ENCODE peak calls at places on chromosomes 2 and 18, in ten cellular contexts. A is AG10803; J is cardiac fibroblast; B is coronary artery; L is upper lobe of right lung; R is body of pancreas; H is endothelial cell; D is thoracic aorta; M is dorsolateral prefrontal cortex; N is CD4-positive, alpha-beta T cell. G is an unnamed sample.

GRCh38 chr2:200369886-200370285 is 63.4 kb downstream of the SPATS2L start:
- DNase-seq in A (no peak), J (no peak), B (no peak), L (peak), R (no peak), H (no peak), D (no peak), M (no peak), N (no peak), G (no peak)

GRCh38 chr2:70719231-70719630 is 48.8 kb downstream of the ADD2 start:
- DNase-seq in A (no peak), J (no peak), B (no peak), L (no peak), R (no peak), H (no peak), D (no peak), M (no peak), N (no peak), G (no peak)

GRCh38 chr2:69243652-69244051 is 143.4 kb downstream of the GFPT1 start:
- DNase-seq in A (no peak), J (no peak), B (no peak), L (no peak), R (no peak), H (no peak), D (no peak), M (no peak), N (no peak), G (no peak)

GRCh38 chr2:190972846-190973245 is 41.1 kb downstream of the STAT1 start:
- DNase-seq in A (peak), J (peak), B (no peak), L (no peak), R (no peak), H (no peak), D (no peak), M (no peak), N (no peak), G (no peak)

GRCh38 chr18:36327352-36328316 is 30.1 kb downstream of the FHOD3 start:
- DNase-seq in A (no peak), J (no peak), B (peak), L (no peak), R (no peak), H (no peak), D (no peak), M (no peak), N (no peak), G (no peak)

GRCh38 chr2:99806758-99807157 is 316.9 kb upstream of the REV1 start:
- DNase-seq in A (peak), J (peak), B (no peak), L (no peak), R (no peak), H (no peak), D (no peak), M (no peak), N (no peak), G (no peak)

GRCh38 chr18:25299426-25299825 is 52.5 kb downstream of the ZNF521 start:
- DNase-seq in A (peak), J (peak), B (no peak), L (no peak), R (no peak), H (no peak), D (no peak), M (no peak), N (no peak), G (no peak)

GRCh38 chr2:23586691-23587090 is 201.7 kb downstream of the KLHL29 start:
- DNase-seq in A (no peak), J (no peak), B (no peak), L (peak), R (no peak), H (no peak), D (no peak), M (no peak), N (no peak), G (no peak)

GRCh38 chr2:146986161-146986560 is 858.7 kb upstream of the ACVR2A start:
- DNase-seq in A (peak), J (peak), B (no peak), L (no peak), R (no peak), H (no peak), D (no peak), M (no peak), N (no peak), G (no peak)

GRCh38 chr2:128306931-128307460 is 11.7 kb downstream of the HS6ST1 start:
- DNase-seq in A (no peak), J (no peak), B (no peak), L (peak), R (peak), H (no peak), D (no peak), M (no peak), N (no peak), G (peak)

GRCh38 chr18:70365361-70365760 is 76.5 kb downstream of the SOCS6 start:
- DNase-seq in A (no peak), J (peak), B (no peak), L (no peak), R (no peak), H (no peak), D (no peak), M (no peak), N (no peak), G (no peak)

GRCh38 chr2:173652731-173653426 is 298.2 kb downstream of the CDCA7 start:
- DNase-seq in A (peak), J (peak), B (no peak), L (no peak), R (peak), H (no peak), D (no peak), M (no peak), N (no peak), G (no peak)

GRCh38 chr2:23616630-23617029 is 231.7 kb downstream of the KLHL29 start:
- DNase-seq in A (no peak), J (no peak), B (no peak), L (peak), R (no peak), H (no peak), D (no peak), M (no peak), N (no peak), G (no peak)

GRCh38 chr2:233519787-233520611 is 46.6 kb downstream of the USP40 start:
- DNase-seq in A (no peak), J (no peak), B (no peak), L (no peak), R (no peak), H (no peak), D (no peak), M (no peak), N (no peak), G (no peak)

GRCh38 chr2:166519391-166519962 is 25.4 kb upstream of the SCN7A start:
- DNase-seq in A (no peak), J (no peak), B (no peak), L (peak), R (no peak), H (no peak), D (no peak), M (no peak), N (no peak), G (no peak)

GRCh38 chr2:201860541-201861154 is 54.3 kb downstream of the CDK15 start:
- DNase-seq in A (peak), J (peak), B (no peak), L (no peak), R (peak), H (peak), D (no peak), M (peak), N (peak), G (no peak)

GRCh38 chr2:95166065-95166763 is 605 bp downstream of the ZNF2 start:
- DNase-seq in A (no peak), J (no peak), B (no peak), L (no peak), R (no peak), H (no peak), D (no peak), M (no peak), N (no peak), G (no peak)

GRCh38 chr2:196249860-196250259 is 78.5 kb upstream of the STK17B start:
- DNase-seq in A (peak), J (no peak), B (no peak), L (no peak), R (no peak), H (no peak), D (no peak), M (no peak), N (no peak), G (no peak)

GRCh38 chr2:232563580-232563979 is 13.1 kb downstream of the EIF4E2 start:
- DNase-seq in A (peak), J (no peak), B (no peak), L (no peak), R (no peak), H (no peak), D (no peak), M (no peak), N (no peak), G (no peak)

GRCh38 chr2:182642328-182642727 is 73.7 kb upstream of the DNAJC10 start:
- DNase-seq in A (peak), J (peak), B (no peak), L (peak), R (peak), H (peak), D (peak), M (peak), N (peak), G (no peak)

GRCh38 chr2:1670636-1671035 is 73.7 kb downstream of the PXDN start:
- DNase-seq in A (no peak), J (no peak), B (no peak), L (no peak), R (no peak), H (no peak), D (no peak), M (no peak), N (no peak), G (no peak)

GRCh38 chr2:37652199-37652640 is 19.2 kb downstream of the CDC42EP3 start:
- DNase-seq in A (peak), J (peak), B (no peak), L (no peak), R (no peak), H (no peak), D (no peak), M (no peak), N (no peak), G (no peak)

GRCh38 chr2:27085062-27085669 is 1.4 kb upstream of the KHK start:
- DNase-seq in A (no peak), J (no peak), B (no peak), L (no peak), R (no peak), H (no peak), D (no peak), M (no peak), N (no peak), G (no peak)

GRCh38 chr2:27086722-27087446 is at the start of gene KHK:
- DNase-seq in A (no peak), J (peak), B (peak), L (peak), R (peak), H (peak), D (no peak), M (peak), N (no peak), G (peak)

GRCh38 chr2:27084297-27085061 is 2.1 kb upstream of the KHK start:
- DNase-seq in A (no peak), J (no peak), B (no peak), L (no peak), R (no peak), H (no peak), D (no peak), M (no peak), N (no peak), G (no peak)

GRCh38 chr2:27086090-27086721 is 366 bp upstream of the KHK start:
- DNase-seq in A (peak), J (peak), B (peak), L (peak), R (peak), H (peak), D (peak), M (peak), N (peak), G (peak)

DNA sequence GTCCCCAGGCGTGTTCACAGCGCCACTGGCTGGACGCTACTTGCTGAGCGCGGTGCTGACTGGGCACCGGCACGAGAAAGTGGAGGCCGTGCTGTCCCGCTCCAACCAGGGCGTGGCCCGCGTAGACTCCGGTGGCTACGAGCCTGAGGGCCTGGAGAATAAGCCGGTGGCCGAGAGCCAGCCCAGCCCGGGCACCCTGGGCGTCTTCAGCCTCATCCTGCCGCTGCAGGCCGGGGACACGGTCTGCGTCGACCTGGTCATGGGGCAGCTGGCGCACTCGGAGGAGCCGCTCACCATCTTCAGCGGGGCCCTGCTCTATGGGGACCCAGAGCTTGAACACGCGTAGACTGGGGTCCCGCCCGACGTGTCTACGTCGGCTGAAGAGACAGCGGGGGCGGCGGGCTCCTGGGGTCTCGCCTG is 892 bp upstream of the KHK start:
- DNase-seq in A (peak), J (peak), B (peak), L (peak), R (peak), H (peak), D (no peak), M (peak), N (no peak), G (no peak)
- TF ChIP-seq CTCF in A (peak), J (peak), B (no peak), L (peak), R (peak), H (no peak), D (no peak), M (peak), N (no peak), G (no peak)

DNA sequence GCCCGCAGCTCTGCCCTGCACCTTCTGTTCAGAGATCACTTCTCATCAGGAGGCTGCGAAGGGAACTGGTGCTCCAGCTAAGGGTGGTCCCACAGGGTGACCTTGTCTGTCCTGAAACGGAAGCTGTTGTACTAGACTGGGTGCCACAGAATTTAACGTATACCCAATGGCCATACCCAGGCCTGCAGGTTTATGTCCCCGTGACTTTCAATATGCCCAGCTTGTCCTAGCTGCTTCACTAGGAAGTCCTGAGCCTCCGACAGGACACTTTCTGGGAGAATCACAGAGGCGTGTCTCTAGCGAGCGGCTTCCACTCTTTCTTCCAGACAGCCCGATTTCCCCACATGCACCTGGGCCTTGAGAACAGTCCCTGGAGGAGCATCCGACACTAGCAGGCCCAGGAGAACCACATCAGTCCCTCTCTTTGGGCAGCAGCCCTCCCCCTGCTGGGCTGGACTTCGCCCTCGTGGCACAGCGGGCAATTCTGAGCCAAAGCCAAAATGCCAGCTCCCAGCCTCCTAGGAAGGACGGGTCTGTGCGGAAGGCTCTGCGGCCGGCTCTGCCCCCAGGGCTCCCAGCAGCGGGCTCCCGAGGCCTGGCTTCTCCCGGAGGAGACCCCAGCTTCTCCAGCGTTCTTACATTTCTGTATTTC is 91.9 kb upstream of the OTOS start:
- DNase-seq in A (no peak), J (no peak), B (no peak), L (no peak), R (peak), H (no peak), D (no peak), M (no peak), N (no peak), G (peak)
- TF ChIP-seq CTCF in A (no peak), J (no peak), B (no peak), L (no peak), R (no peak), H (no peak), D (no peak), M (no peak), N (no peak), G (no peak)

GRCh38 chr2:54331095-54331835 is 75.2 kb upstream of the TSPYL6 start:
- DNase-seq in A (no peak), J (no peak), B (no peak), L (no peak), R (no peak), H (no peak), D (no peak), M (no peak), N (no peak), G (no peak)

GRCh38 chr2:54325148-54325547 is 69.1 kb upstream of the TSPYL6 start:
- DNase-seq in A (no peak), J (no peak), B (no peak), L (no peak), R (no peak), H (no peak), D (no peak), M (no peak), N (no peak), G (no peak)

GRCh38 chr2:54330226-54331094 is 74.4 kb upstream of the TSPYL6 start:
- DNase-seq in A (peak), J (peak), B (peak), L (peak), R (peak), H (peak), D (peak), M (peak), N (peak), G (peak)

GRCh38 chr2:54332386-54332785 is 76.4 kb upstream of the TSPYL6 start:
- DNase-seq in A (peak), J (no peak), B (no peak), L (no peak), R (no peak), H (no peak), D (no peak), M (no peak), N (no peak), G (no peak)

DNA sequence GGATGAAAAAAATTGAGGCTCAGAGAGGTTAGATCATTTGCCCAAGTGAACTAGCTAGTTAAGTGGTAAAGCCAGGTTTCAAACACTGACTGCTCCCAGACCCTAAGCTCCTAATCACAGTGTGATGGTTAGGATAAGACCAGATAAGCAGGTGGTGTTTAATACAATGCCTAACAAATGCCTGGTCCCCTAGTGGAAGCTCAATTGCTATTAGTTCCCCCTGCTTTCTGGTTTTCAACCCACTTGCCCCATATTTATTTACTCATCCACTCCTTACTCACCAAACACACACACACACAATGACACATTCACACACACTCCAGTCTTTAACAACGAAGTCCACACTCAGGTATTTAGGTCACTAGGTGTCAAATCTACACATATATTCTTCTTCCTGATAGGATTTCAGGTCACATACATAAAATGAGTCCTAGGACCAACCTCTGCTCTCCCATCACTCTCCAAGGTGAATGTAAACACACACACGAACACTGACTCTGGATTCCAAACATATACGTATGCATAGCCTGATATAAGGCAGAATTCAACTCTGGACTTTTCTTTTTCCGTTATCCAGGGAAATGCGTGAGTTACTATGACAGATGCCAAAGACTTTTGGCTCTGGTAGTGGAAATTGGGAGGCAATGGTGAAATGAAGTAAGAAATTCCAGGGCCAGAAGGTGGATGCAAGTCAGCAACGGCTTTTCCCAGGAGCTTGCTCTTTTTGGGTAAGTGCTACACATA is 73.6 kb upstream of the TSPYL6 start:
- DNase-seq in A (peak), J (peak), B (no peak), L (no peak), R (no peak), H (no peak), D (no peak), M (no peak), N (no peak), G (no peak)
- TF ChIP-seq CTCF in A (no peak), J (no peak), B (no peak), L (no peak), R (no peak), H (no peak), D (no peak), M (no peak), N (no peak), G (no peak)

DNA sequence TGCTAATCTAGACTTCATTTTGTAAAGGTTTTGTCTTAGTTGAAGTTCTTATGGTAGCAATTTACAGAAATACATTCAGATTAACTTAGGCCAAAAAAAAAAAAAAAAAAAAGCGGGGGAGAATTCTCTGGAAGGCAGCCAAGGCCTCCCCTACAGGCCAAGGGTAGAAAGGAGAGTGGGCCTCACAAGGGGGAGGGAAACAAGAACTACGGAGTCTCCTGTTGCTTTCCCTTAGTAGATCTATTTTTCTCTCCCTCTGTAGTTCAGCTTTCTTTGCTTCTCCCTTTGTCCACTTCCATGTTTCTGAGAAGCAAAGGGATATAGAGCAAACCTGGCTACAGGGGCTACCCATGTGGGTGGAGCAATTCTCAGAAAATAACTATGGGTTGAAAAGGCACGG is 2.4 kb upstream of the STK11IP start:
- DNase-seq in A (no peak), J (peak), B (no peak), L (no peak), R (no peak), H (no peak), D (no peak), M (no peak), N (no peak), G (peak)
- TF ChIP-seq CTCF in A (no peak), J (no peak), B (no peak), L (no peak), R (no peak), H (no peak), D (no peak), M (no peak), N (no peak), G (no peak)

GRCh38 chr2:220466251-220466691 is 838.8 kb downstream of the SLC4A3 start:
- DNase-seq in A (peak), J (peak), B (no peak), L (no peak), R (no peak), H (no peak), D (no peak), M (no peak), N (no peak), G (no peak)
- TF ChIP-seq CTCF in A (no peak), J (no peak), B (no peak), L (no peak), R (no peak), H (no peak), D (no peak), M (no peak), N (no peak), G (no peak)

DNA sequence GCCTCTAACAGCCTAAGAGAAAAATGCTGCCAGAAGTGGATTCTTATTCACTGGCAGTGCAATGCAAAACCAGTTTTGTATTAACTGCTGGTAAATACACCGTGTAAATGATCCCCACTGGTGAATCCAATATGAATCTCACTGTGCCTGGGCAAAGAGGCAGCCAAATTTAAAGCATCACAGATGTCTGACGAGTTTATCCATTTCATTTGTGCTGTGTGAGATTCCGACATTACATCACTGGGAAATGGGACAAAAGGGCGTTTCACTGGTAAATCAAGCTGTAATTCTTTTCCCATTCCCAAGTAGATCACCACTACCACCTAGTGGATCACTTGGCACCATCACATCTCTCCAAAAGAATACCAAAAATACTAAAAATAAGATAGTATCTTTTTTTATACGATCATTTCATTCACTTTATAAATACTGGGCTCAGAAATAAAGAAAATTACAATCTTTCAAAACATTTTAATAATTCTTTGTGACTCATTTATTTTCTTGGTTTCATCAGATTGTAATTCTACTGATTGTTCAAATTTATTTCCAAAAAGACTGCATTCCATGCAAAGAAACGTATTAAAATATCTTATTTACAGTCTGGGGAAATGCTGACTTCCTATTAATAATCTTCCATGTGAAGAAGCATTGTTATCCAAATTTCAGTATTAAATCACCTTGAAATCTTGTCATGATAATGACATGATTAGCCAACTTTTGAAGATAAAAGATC is 125.6 kb downstream of the GRB14 start:
- DNase-seq in A (peak), J (peak), B (no peak), L (no peak), R (no peak), H (peak), D (no peak), M (peak), N (no peak), G (no peak)
- TF ChIP-seq CTCF in A (peak), J (peak), B (no peak), L (peak), R (peak), H (peak), D (no peak), M (peak), N (no peak), G (peak)

GRCh38 chr2:20593072-20594034 is 57.5 kb downstream of the HS1BP3 start:
- DNase-seq in A (no peak), J (peak), B (peak), L (peak), R (peak), H (no peak), D (no peak), M (no peak), N (no peak), G (no peak)
- TF ChIP-seq CTCF in A (no peak), J (peak), B (no peak), L (no peak), R (no peak), H (no peak), D (no peak), M (no peak), N (no peak), G (no peak)